ENCODE peak calls at places on chromosomes 3 and 15, in four cellular contexts. O, R, J and Y are unnamed samples.

GRCh38 chr15:64430000-64430735 is 30.2 kb upstream of the ZNF609 start:
- DNase-seq in O (peak; percentile 58), R (peak; percentile 77), J (no peak), Y (peak; percentile 24)

GRCh38 chr3:144556392-144556791 is 584.8 kb downstream of the DIPK2A start:
- DNase-seq in O (no peak), R (no peak), J (no peak), Y (peak; percentile 16)

GRCh38 chr3:180855364-180855763 is 57.1 kb upstream of the FXR1 start:
- DNase-seq in O (no peak), R (peak; percentile 19), J (peak; percentile 20), Y (no peak)

GRCh38 chr15:66841953-66842681 is 140.1 kb downstream of the SMAD6 start:
- DNase-seq in O (no peak), R (peak; percentile 93), J (peak; percentile 78), Y (no peak)

GRCh38 chr3:125513490-125514115 is 6.4 kb downstream of the SNX4 start:
- DNase-seq in O (no peak), R (no peak), J (no peak), Y (no peak)

GRCh38 chr3:87227835-87228144 is 681 bp downstream of the CHMP2B start:
- DNase-seq in O (no peak), R (no peak), J (no peak), Y (peak; percentile 2)

GRCh38 chr3:155032918-155033317 is 47.2 kb upstream of the MME start:
- DNase-seq in O (no peak), R (peak; percentile 10), J (peak; percentile 6), Y (no peak)

GRCh38 chr15:71651750-71652186 is 158.6 kb upstream of the NR2E3 start:
- DNase-seq in O (no peak), R (peak; percentile 64), J (peak; percentile 76), Y (peak; percentile 23)

GRCh38 chr15:80694624-80695098 is 449 bp upstream of the ABHD17C start:
- DNase-seq in O (no peak), R (no peak), J (no peak), Y (no peak)

GRCh38 chr15:81548350-81549116 is 174.5 kb upstream of the TMC3 start:
- DNase-seq in O (no peak), R (no peak), J (peak; percentile 10), Y (no peak)

GRCh38 chr3:187368765-187369450 is 723 bp downstream of the RTP4 start:
- DNase-seq in O (no peak), R (no peak), J (peak; percentile 95), Y (peak; percentile 41)

GRCh38 chr3:149541091-149541491 is 66.6 kb downstream of the TM4SF4 start:
- DNase-seq in O (no peak), R (peak; percentile 78), J (peak; percentile 22), Y (no peak)

GRCh38 chr15:82172506-82172905 is 90.0 kb downstream of the EFL1 start:
- DNase-seq in O (no peak), R (no peak), J (peak; percentile 44), Y (no peak)

GRCh38 chr3:58607816-58608215 is 30.6 kb upstream of the FAM107A start:
- DNase-seq in O (no peak), R (no peak), J (no peak), Y (no peak)

GRCh38 chr3:20096135-20096685 is 56.0 kb downstream of the KAT2B start:
- DNase-seq in O (no peak), R (peak; percentile 66), J (no peak), Y (no peak)

GRCh38 chr3:195697582-195698324 is 23.0 kb upstream of the MUC20 start:
- DNase-seq in O (no peak), R (no peak), J (peak; percentile 85), Y (peak; percentile 38)

GRCh38 chr3:67654099-67654831 is at the start of gene SUCLG2:
- DNase-seq in O (peak; percentile 73), R (peak; percentile 83), J (peak; percentile 57), Y (peak; percentile 81)

GRCh38 chr3:111519193-111519592 is 22.8 kb upstream of the CD96 start:
- DNase-seq in O (no peak), R (no peak), J (no peak), Y (no peak)

GRCh38 chr3:185071401-185071800 is 81.5 kb downstream of the C3orf70 start:
- DNase-seq in O (no peak), R (no peak), J (no peak), Y (no peak)
- TF ChIP-seq CTCF in O (no peak), R (peak; percentile 28), J (no peak), Y (no peak)

GRCh38 chr3:46864051-46864881 is 1.0 kb upstream of the MYL3 start:
- DNase-seq in O (no peak), R (no peak), J (no peak), Y (no peak)
- TF ChIP-seq CTCF in O (no peak), R (no peak), J (no peak), Y (no peak)

DNA sequence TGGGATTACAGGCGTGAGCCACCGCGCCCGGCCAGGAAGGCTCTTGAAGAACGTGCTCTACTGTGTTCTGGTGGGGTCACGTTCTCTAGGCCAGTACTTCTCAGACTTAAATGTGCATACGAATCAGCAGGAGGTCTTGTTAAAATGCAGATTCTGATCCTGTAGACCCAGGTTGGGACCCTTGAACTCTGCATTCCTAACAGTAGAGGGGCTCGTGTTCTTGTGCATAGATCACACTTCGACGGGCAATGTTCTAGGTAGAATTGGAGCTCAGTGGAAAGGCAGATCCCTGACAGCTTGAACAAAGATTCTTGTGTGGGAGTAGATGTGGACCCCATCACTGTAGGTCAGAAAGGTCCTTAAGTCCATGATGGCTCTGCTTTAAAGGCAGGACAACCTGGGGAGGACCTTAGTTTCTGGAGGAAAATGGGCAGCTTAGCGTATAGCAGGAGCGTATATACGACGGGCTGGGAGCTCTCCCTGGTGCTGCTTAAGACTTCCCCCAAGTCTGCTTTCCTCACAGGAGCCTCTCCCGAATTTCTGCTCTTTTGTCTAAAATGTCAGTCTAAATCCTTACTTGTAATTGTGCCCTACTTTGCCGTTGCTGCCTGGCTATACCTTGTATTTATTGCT is 16.9 kb upstream of the FAM81A start:
- DNase-seq in O (no peak), R (peak; percentile 40), J (peak; percentile 41), Y (no peak)
- TF ChIP-seq CTCF in O (no peak), R (no peak), J (no peak), Y (no peak)

DNA sequence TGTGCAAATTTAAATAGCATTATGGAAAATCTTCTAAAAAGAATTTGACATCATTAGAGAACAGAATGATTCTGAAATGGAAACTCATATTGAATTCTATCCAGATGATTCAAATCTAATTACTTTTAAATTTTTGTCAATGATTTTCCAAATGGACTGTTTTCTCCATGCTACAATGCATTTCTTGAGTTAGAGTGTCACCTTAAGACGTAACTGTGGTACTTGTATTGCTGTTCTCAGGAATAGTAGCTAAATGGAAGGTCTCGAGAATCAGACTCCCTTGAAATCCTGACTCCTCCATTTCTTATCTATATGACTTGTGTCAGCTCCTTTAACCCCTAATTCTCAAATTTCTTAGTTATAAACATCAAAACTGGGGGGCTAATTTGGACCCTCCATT is 102.3 kb downstream of the P2RY1 start:
- DNase-seq in O (no peak), R (no peak), J (no peak), Y (no peak)
- TF ChIP-seq CTCF in O (no peak), R (peak; percentile 4), J (no peak), Y (no peak)

GRCh38 chr3:134059680-134060560 is 30.2 kb upstream of the SLCO2A1 start:
- DNase-seq in O (no peak), R (peak; percentile 13), J (no peak), Y (no peak)
- TF ChIP-seq CTCF in O (no peak), R (no peak), J (no peak), Y (no peak)

GRCh38 chr3:21226086-21226485 is 524.9 kb downstream of the ZNF385D start:
- DNase-seq in O (no peak), R (no peak), J (no peak), Y (no peak)
- TF ChIP-seq CTCF in O (no peak), R (no peak), J (no peak), Y (no peak)